ENCODE peak calls at places on chromosomes 11 and 22, in seven cellular contexts. R, E, A, C, Z, I and S are unnamed samples.

GRCh38 chr22:48321986-48322545 is 1505.6 kb downstream of the BRD1 start:
- DNase-seq in E (no peak), A (no peak), C (no peak), Z (peak; percentile 18), I (no peak), R (no peak), S (no peak)

GRCh38 chr22:40128989-40129388 is 48.7 kb upstream of the TNRC6B start:
- DNase-seq in Z (no peak), C (no peak), E (no peak), A (no peak), I (no peak), R (no peak), S (no peak)

GRCh38 chr11:121671276-121672168 is 218.8 kb upstream of the SORL1-AS1 start:
- DNase-seq in R (no peak), E (no peak), I (peak; percentile 59), Z (no peak), C (no peak), A (no peak), S (no peak)

GRCh38 chr11:2771758-2772466 is 72.1 kb upstream of the KCNQ1OT1 start:
- DNase-seq in Z (peak; percentile 38), A (no peak), I (no peak), R (no peak), E (no peak), C (peak; percentile 50), S (peak; percentile 58)

GRCh38 chr11:34626393-34626792 is 5.5 kb downstream of the EHF start:
- DNase-seq in I (no peak), E (no peak), C (no peak), Z (no peak), R (no peak), A (no peak), S (no peak)

GRCh38 chr11:15276616-15277015 is 161.9 kb downstream of the INSC start:
- DNase-seq in A (no peak), R (peak; percentile 65), I (no peak), E (peak; percentile 40), C (no peak), Z (no peak), S (no peak)

GRCh38 chr22:27636716-27637503 is 164.6 kb downstream of the MN1 start:
- DNase-seq in R (no peak), Z (peak; percentile 59), C (no peak), I (no peak), A (no peak), E (no peak), S (no peak)

GRCh38 chr11:99015634-99016454 is 4.9 kb upstream of the CNTN5 start:
- DNase-seq in A (no peak), R (peak; percentile 92), E (peak; percentile 27), C (no peak), I (peak; percentile 46), Z (no peak), S (peak; percentile 7)

GRCh38 chr11:16925495-16926065 is 88.6 kb downstream of the PLEKHA7 start:
- DNase-seq in Z (peak; percentile 53), R (no peak), A (no peak), E (peak; percentile 49), I (no peak), C (peak; percentile 89), S (no peak)

GRCh38 chr11:79708319-79708928 is 267.6 kb upstream of the TENM4 start:
- DNase-seq in Z (no peak), R (peak; percentile 86), A (no peak), I (peak; percentile 5), C (no peak), E (peak; percentile 42), S (no peak)

GRCh38 chr22:29871684-29872083 is 11.3 kb upstream of the MTMR3 start:
- DNase-seq in R (no peak), Z (no peak), I (peak; percentile 86), C (no peak), A (no peak), E (no peak), S (peak; percentile 68)

GRCh38 chr11:70517996-70518907 is 119.9 kb downstream of the CTTN start:
- DNase-seq in R (no peak), I (no peak), A (peak; percentile 53), Z (peak; percentile 13), C (no peak), E (peak; percentile 69), S (no peak)

GRCh38 chr11:1047576-1048156 is 11.1 kb upstream of the MUC6 start:
- DNase-seq in Z (peak; percentile 17), C (no peak), R (no peak), I (no peak), E (no peak), A (no peak), S (no peak)

GRCh38 chr11:44507896-44508440 is 57.5 kb upstream of the CD82 start:
- DNase-seq in E (no peak), I (peak; percentile 90), C (no peak), Z (no peak), R (no peak), A (no peak), S (peak; percentile 14)

GRCh38 chr22:36486619-36487384 is 5.4 kb upstream of the TXN2 start:
- DNase-seq in Z (no peak), R (peak; percentile 82), A (no peak), E (peak; percentile 65), C (no peak), I (no peak), S (peak; percentile 23)

GRCh38 chr11:34537636-34538035 is 24.0 kb upstream of the ELF5 start:
- DNase-seq in Z (no peak), C (no peak), R (peak; percentile 19), E (no peak), A (no peak), I (no peak), S (no peak)

GRCh38 chr22:34880667-34881066 is 185.3 kb upstream of the ISX start:
- DNase-seq in A (no peak), E (no peak), R (no peak), C (no peak), Z (no peak), I (no peak), S (no peak)

GRCh38 chr11:79617561-79617960 is 176.7 kb upstream of the TENM4 start:
- DNase-seq in A (no peak), C (no peak), R (no peak), Z (no peak), E (no peak), I (no peak), S (no peak)

GRCh38 chr11:86610559-86611341 is 61.7 kb downstream of the ME3 start:
- DNase-seq in I (no peak), A (no peak), E (no peak), Z (no peak), C (no peak), R (no peak), S (no peak)

GRCh38 chr11:61777234-61778090 is 14.9 kb downstream of the TMEM258 start:
- DNase-seq in E (no peak), A (no peak), Z (no peak), R (no peak), I (no peak), C (peak; percentile 92), S (no peak)